ENCODE peak calls at places on chromosomes 11 and 22, in eight cellular contexts. B is GM12892, C is GM23338, X is HepG2, M is suprapubic skin, G is prostate gland, Y is K562, T is GM12891. W is an unnamed sample.

GRCh38 chr11:2298795-2299747 is 2.6 kb downstream of the C11orf21 start:
- DNase-seq in X (peak; percentile 63), Y (peak; percentile 65), T (no peak), M (peak; percentile 58), G (peak; percentile 58), C (peak; percentile 75), B (no peak), W (peak; percentile 90)

GRCh38 chr11:57410287-57410686 is 16.6 kb downstream of the SLC43A3 start:
- DNase-seq in B (no peak), Y (no peak), C (no peak), G (no peak), T (no peak), M (no peak), X (no peak), W (no peak)

GRCh38 chr11:134841411-134841810 is 429.4 kb upstream of the B3GAT1 start:
- DNase-seq in C (no peak), M (no peak), T (no peak), B (no peak), G (no peak), X (no peak), Y (no peak), W (no peak)

GRCh38 chr11:113457784-113458183 is 17.4 kb downstream of the DRD2 start:
- DNase-seq in B (no peak), M (no peak), Y (no peak), T (no peak), G (no peak), X (no peak), C (peak; percentile 36), W (no peak)

GRCh38 chr11:112656772-112657428 is 304.3 kb upstream of the NCAM1 start:
- DNase-seq in T (no peak), M (no peak), B (no peak), G (no peak), X (no peak), Y (no peak), C (no peak), W (no peak)

GRCh38 chr11:110077866-110078325 is 15.3 kb upstream of the ZC3H12C start:
- DNase-seq in T (no peak), Y (no peak), C (peak; percentile 6), M (no peak), X (peak; percentile 13), B (no peak), G (no peak), W (no peak)

GRCh38 chr11:130765951-130766649 is 150.2 kb downstream of the SNX19 start:
- DNase-seq in T (no peak), B (no peak), C (no peak), Y (no peak), X (no peak), M (no peak), G (no peak), W (no peak)

GRCh38 chr22:29003975-29004646 is 57.5 kb downstream of the C22orf31 start:
- DNase-seq in M (no peak), X (peak; percentile 43), Y (no peak), B (no peak), T (no peak), G (peak; percentile 85), C (peak; percentile 67), W (no peak)

GRCh38 chr11:34148504-34149165 is 43.2 kb downstream of the NAT10 start:
- DNase-seq in B (no peak), Y (no peak), M (no peak), T (no peak), C (no peak), G (no peak), X (no peak), W (no peak)

GRCh38 chr11:2268911-2269600 is 1.3 kb downstream of the ASCL2 start:
- DNase-seq in X (peak; percentile 64), B (no peak), M (no peak), C (peak; percentile 76), T (peak; percentile 57), Y (peak; percentile 85), G (peak; percentile 72), W (peak; percentile 82)

GRCh38 chr11:121933294-121933693 is 182.7 kb downstream of the BLID start:
- DNase-seq in G (no peak), M (no peak), X (no peak), B (no peak), T (no peak), C (no peak), Y (no peak), W (no peak)

GRCh38 chr22:19761022-19761499 is 483 bp downstream of the TBX1 start:
- DNase-seq in X (no peak), C (peak; percentile 34), M (no peak), T (no peak), Y (no peak), B (no peak), G (no peak), W (no peak)

GRCh38 chr11:134792677-134793076 is 380.6 kb upstream of the B3GAT1 start:
- DNase-seq in Y (no peak), B (no peak), M (no peak), T (no peak), G (no peak), X (no peak), C (no peak), W (no peak)

GRCh38 chr11:112497826-112498225 is 237.2 kb upstream of the PLET1 start:
- DNase-seq in T (no peak), M (no peak), C (no peak), Y (no peak), G (no peak), X (no peak), B (no peak), W (no peak)

GRCh38 chr11:118012083-118012669 is 26.0 kb downstream of the IL10RA start:
- DNase-seq in T (no peak), C (no peak), B (no peak), Y (peak; percentile 39), M (no peak), X (no peak), G (no peak), W (no peak)
- TF ChIP-seq POLR2AphosphoS5 in T (no peak), C (no peak), B (no peak), Y (no peak), M (no peak), X (no peak), G (no peak), W (no peak)

DNA sequence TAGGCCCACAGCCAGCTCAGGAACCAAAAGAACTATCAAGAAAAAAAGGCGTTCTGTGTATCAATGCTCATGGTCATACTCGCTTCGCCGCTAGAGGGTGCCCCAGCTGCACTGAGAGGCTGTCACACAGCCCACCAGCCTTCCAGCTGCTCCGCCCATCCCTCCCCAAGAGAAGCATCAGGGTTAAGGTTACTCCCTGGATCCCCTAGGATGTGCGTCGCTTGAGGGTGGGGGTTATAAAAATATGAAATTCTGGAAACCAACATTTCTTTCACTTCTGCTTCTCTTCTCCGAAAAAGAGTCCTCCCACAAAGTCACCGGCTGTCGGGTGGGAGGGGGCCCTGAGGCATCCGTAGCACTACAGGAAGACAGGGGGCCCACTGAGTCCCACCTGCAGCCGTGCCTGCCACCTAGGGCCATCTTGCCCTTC is 1.7 kb downstream of the CBX6 start:
- DNase-seq in T (peak; percentile 50), C (peak; percentile 95), X (peak; percentile 78), B (no peak), G (peak; percentile 81), M (peak; percentile 93), Y (peak; percentile 55), W (peak; percentile 37)
- TF ChIP-seq POLR2AphosphoS5 in T (peak; percentile 31), C (no peak), X (no peak), B (no peak), G (peak; percentile 43), M (no peak), Y (no peak), W (peak; percentile 30)

GRCh38 chr11:47356998-47357329 is 4.5 kb upstream of the MYBPC3 start:
- DNase-seq in X (no peak), T (no peak), B (no peak), G (no peak), C (no peak), M (no peak), Y (no peak), W (no peak)
- TF ChIP-seq POLR2AphosphoS5 in X (no peak), T (no peak), B (peak; percentile 31), G (no peak), C (no peak), M (no peak), Y (no peak), W (no peak)

GRCh38 chr11:77189588-77190210 is 61.7 kb downstream of the MYO7A start:
- DNase-seq in T (no peak), Y (no peak), B (no peak), M (no peak), C (no peak), X (no peak), G (no peak), W (no peak)
- TF ChIP-seq POLR2AphosphoS5 in T (no peak), Y (no peak), B (no peak), M (no peak), C (no peak), X (no peak), G (no peak), W (no peak)